ENCODE peak calls at places on chromosomes 4 and X, in nine cellular contexts. Q is activated T-cell treated with anti-CD3 and anti-CD28 coated beads for 48 hours, X is H9, I is globus pallidus, S is LHCN-M2, E is EL, J is GF-D8, M is transverse colon, D is right cardiac atrium. P is an unnamed sample.

GRCh38 chr4:7067147-7067522 is 729 bp downstream of the GRPEL1 start:
- DNase-seq in M (peak), D (no peak), S (peak), Q (peak), E (peak), X (no peak), J (peak), I (no peak), P (no peak)

GRCh38 chrX:137194164-137194563 is 160.4 kb upstream of the GPR101 start:
- DNase-seq in M (no peak), I (peak), S (peak), Q (peak), J (no peak), X (peak), D (no peak), E (peak), P (peak)

GRCh38 chrX:7432901-7433300 is 284.9 kb upstream of the PUDP start:
- DNase-seq in Q (no peak), D (no peak), I (no peak), M (no peak), X (no peak), E (no peak), S (no peak), J (no peak), P (no peak)

GRCh38 chrX:46588263-46588662 is 14.7 kb downstream of the CHST7 start:
- DNase-seq in D (peak), X (peak), Q (no peak), I (no peak), M (peak), S (peak), J (no peak), E (peak), P (no peak)

GRCh38 chr4:183249854-183250253 is 70.2 kb downstream of the CLDN22 start:
- DNase-seq in I (peak), Q (no peak), M (peak), D (no peak), J (no peak), S (peak), E (peak), X (no peak), P (no peak)

GRCh38 chr4:141339386-141339785 is 118.7 kb downstream of the ZNF330 start:
- DNase-seq in I (no peak), J (no peak), M (no peak), Q (no peak), E (no peak), S (peak), X (no peak), D (no peak), P (no peak)

GRCh38 chrX:65723706-65724105 is 56.3 kb downstream of the MSN start:
- DNase-seq in S (no peak), E (peak), Q (no peak), I (no peak), D (no peak), M (no peak), X (no peak), J (no peak), P (no peak)

GRCh38 chr4:89469930-89470375 is 162.4 kb upstream of the GPRIN3 start:
- DNase-seq in I (peak), E (peak), M (no peak), S (peak), J (no peak), Q (no peak), D (no peak), X (no peak), P (no peak)

GRCh38 chr4:85884251-85884650 is 409.3 kb downstream of the ARHGAP24 start:
- DNase-seq in E (no peak), X (no peak), Q (no peak), D (no peak), S (no peak), J (no peak), I (no peak), M (no peak), P (no peak)

GRCh38 chr4:16835597-16836247 is 62.7 kb downstream of the LDB2 start:
- DNase-seq in I (no peak), J (no peak), S (no peak), D (no peak), M (no peak), E (no peak), Q (no peak), X (no peak), P (no peak)

GRCh38 chr4:148311493-148311892 is 130.7 kb downstream of the NR3C2 start:
- DNase-seq in I (no peak), Q (no peak), M (no peak), S (no peak), X (no peak), J (no peak), D (no peak), E (no peak), P (no peak)

GRCh38 chr4:54400802-54401201 is 171.7 kb downstream of the PDGFRA start:
- DNase-seq in S (peak), E (peak), Q (no peak), J (no peak), M (no peak), D (no peak), I (peak), X (no peak), P (no peak)

GRCh38 chrX:9677098-9677739 is 88.4 kb downstream of the GPR143 start:
- DNase-seq in D (no peak), Q (no peak), X (no peak), E (no peak), S (no peak), M (peak), I (no peak), J (no peak), P (no peak)

GRCh38 chrX:47687249-47687648 is 28.3 kb upstream of the UXT start:
- DNase-seq in X (no peak), S (no peak), I (no peak), E (no peak), D (no peak), Q (no peak), M (no peak), J (no peak), P (no peak)

GRCh38 chr4:153497988-153498967 is 32.1 kb downstream of the TMEM131L start:
- DNase-seq in S (peak), X (no peak), E (peak), M (no peak), Q (no peak), I (no peak), J (no peak), D (peak), P (no peak)

GRCh38 chr4:2891294-2891693 is 47.6 kb downstream of the ADD1 start:
- DNase-seq in J (no peak), Q (no peak), X (no peak), S (peak), I (no peak), E (peak), D (no peak), M (no peak), P (no peak)

GRCh38 chr4:151955721-151956340 is 195.0 kb upstream of the GATB start:
- DNase-seq in Q (no peak), I (no peak), S (peak), E (peak), X (no peak), M (no peak), J (no peak), D (no peak), P (no peak)

GRCh38 chrX:149871940-149872339 is 9.0 kb upstream of the MAGEA8 start:
- DNase-seq in S (peak), M (peak), J (no peak), D (no peak), X (peak), E (peak), I (no peak), Q (peak), P (no peak)

GRCh38 chr4:2194556-2194955 is 47.4 kb downstream of the HAUS3 start:
- DNase-seq in Q (no peak), M (no peak), J (no peak), D (no peak), X (no peak), S (no peak), I (no peak), E (no peak), P (no peak)

GRCh38 chrX:17697191-17697590 is 40.1 kb upstream of the SCML1 start:
- DNase-seq in D (no peak), S (peak), X (no peak), J (no peak), Q (no peak), I (peak), M (no peak), E (peak), P (no peak)

GRCh38 chr4:20443406-20443805 is 191.7 kb downstream of the SLIT2 start:
- DNase-seq in I (no peak), S (no peak), E (no peak), Q (no peak), M (no peak), J (no peak), D (no peak), X (no peak), P (no peak)

GRCh38 chr4:147078362-147078761 is 132.7 kb upstream of the TTC29 start:
- DNase-seq in S (no peak), D (no peak), M (no peak), X (no peak), I (no peak), E (no peak), Q (no peak), J (no peak), P (no peak)

GRCh38 chr4:2304877-2305561 is 43.1 kb upstream of the MXD4 start:
- DNase-seq in E (no peak), I (no peak), Q (no peak), D (no peak), J (no peak), S (no peak), M (no peak), X (no peak), P (no peak)

GRCh38 chr4:109359040-109359646 is 56.7 kb upstream of the COL25A1 start:
- DNase-seq in M (no peak), E (no peak), D (no peak), J (no peak), S (no peak), X (no peak), Q (no peak), I (no peak), P (no peak)

GRCh38 chr4:67327245-67327860 is 217.9 kb downstream of the CENPC start:
- DNase-seq in Q (peak), D (peak), X (peak), E (peak), I (peak), S (peak), M (peak), J (peak), P (peak)

GRCh38 chr4:113635739-113636437 is 125.7 kb downstream of the CAMK2D start:
- DNase-seq in Q (no peak), M (no peak), D (no peak), J (no peak), E (peak), S (peak), I (no peak), X (no peak), P (no peak)

GRCh38 chrX:107102980-107103379 is 15.6 kb downstream of the RBM41 start:
- DNase-seq in Q (no peak), M (no peak), E (peak), X (no peak), I (no peak), S (peak), D (no peak), J (no peak), P (no peak)

GRCh38 chr4:41661447-41662076 is 87.0 kb downstream of the PHOX2B start:
- DNase-seq in J (peak), D (peak), S (peak), Q (peak), X (peak), I (peak), E (peak), M (peak), P (peak)

GRCh38 chrX:37666516-37666915 is 19.1 kb upstream of the XK start:
- DNase-seq in J (no peak), I (no peak), Q (no peak), X (no peak), E (no peak), D (no peak), M (no peak), S (peak), P (no peak)

GRCh38 chr4:170139764-170140163 is 50.0 kb upstream of the AADAT start:
- DNase-seq in D (no peak), X (no peak), I (no peak), S (peak), Q (no peak), M (no peak), E (peak), J (no peak), P (no peak)